ENCODE peak calls at places on chromosomes 2 and 18, in eight cellular contexts. F is tibial artery, I is glutamatergic neuron, A is fibroblast of lung, R is OCI-LY7, M is astrocyte of the spinal cord, X is RWPE1, Y is left lung. B is an unnamed sample.
A peak's percentile ranks its signal among the peaks of the same experiment; 100 is the strongest.

GRCh38 chr2:71690876-71691275 is 237.5 kb downstream of the DYSF start:
- DNase-seq in F (peak; percentile 47), I (no peak), A (no peak), R (no peak), M (no peak), X (no peak), Y (peak; percentile 26), B (no peak)

GRCh38 chr2:186503827-186504606 is 18.0 kb downstream of the ZC3H15 start:
- DNase-seq in F (no peak), I (no peak), A (peak; percentile 63), R (peak; percentile 39), M (peak; percentile 58), X (peak; percentile 26), Y (no peak), B (no peak)

GRCh38 chr2:67650292-67651133 is 253.4 kb downstream of the ETAA1 start:
- DNase-seq in F (peak; percentile 91), I (peak; percentile 50), A (peak; percentile 97), R (peak; percentile 4), M (peak; percentile 86), X (peak; percentile 74), Y (peak; percentile 71), B (peak; percentile 95)

GRCh38 chr18:52130621-52131020 is 209.4 kb upstream of the DCC start:
- DNase-seq in F (no peak), I (no peak), A (no peak), R (no peak), M (no peak), X (peak; percentile 30), Y (no peak), B (no peak)

GRCh38 chr2:143668236-143668635 is 539.0 kb downstream of the ARHGAP15 start:
- DNase-seq in F (no peak), I (no peak), A (no peak), R (no peak), M (no peak), X (no peak), Y (no peak), B (no peak)

GRCh38 chr2:109476908-109477441 is 136.8 kb downstream of the SEPTIN10 start:
- DNase-seq in F (no peak), I (no peak), A (no peak), R (no peak), M (no peak), X (no peak), Y (no peak), B (no peak)

GRCh38 chr2:150191349-150191748 is 296.1 kb downstream of the RND3 start:
- DNase-seq in F (no peak), I (no peak), A (peak; percentile 76), R (no peak), M (peak; percentile 80), X (peak; percentile 19), Y (no peak), B (no peak)

GRCh38 chr2:111122631-111123421 is 2.1 kb downstream of the BCL2L11 start:
- DNase-seq in F (peak; percentile 90), I (peak; percentile 75), A (peak; percentile 92), R (peak; percentile 34), M (peak; percentile 84), X (peak; percentile 60), Y (peak; percentile 93), B (peak; percentile 96)

GRCh38 chr2:15634846-15635490 is 43.3 kb downstream of the DDX1 start:
- DNase-seq in F (no peak), I (no peak), A (no peak), R (no peak), M (no peak), X (peak; percentile 23), Y (no peak), B (no peak)

GRCh38 chr2:236679906-236680305 is 110.3 kb downstream of the ACKR3 start:
- DNase-seq in F (no peak), I (no peak), A (peak; percentile 88), R (no peak), M (peak; percentile 71), X (peak; percentile 34), Y (no peak), B (no peak)

DNA sequence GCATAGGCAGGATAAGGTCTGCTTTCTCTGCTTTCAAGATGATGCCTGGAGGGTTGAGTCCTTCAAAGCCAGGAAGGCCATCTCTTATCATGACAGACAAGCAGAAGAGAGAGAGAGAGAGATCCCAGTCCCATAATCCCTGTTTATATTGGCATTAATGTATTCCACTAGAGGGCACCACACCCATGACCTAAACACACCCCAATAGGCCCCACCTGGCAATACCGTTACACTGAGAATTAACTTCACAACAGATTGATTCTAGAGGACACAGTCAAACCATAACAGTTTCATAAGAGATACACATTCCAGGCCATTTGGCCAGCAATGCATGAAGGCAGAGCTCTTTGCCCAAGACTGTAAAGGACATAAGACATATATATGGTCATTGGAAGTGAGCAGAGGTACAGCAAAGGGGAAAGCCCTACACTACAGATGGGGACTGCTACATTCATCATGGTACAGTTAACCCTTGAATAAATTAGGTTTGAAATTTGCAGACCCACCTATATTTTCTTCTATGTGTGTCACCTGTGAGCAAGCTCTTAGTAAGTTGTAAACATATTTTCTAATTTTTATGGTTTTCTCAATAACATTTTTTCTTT is 1516.1 kb downstream of the RPIA start:
- DNase-seq in F (no peak), I (no peak), A (no peak), R (peak; percentile 86), M (no peak), X (peak; percentile 59), Y (no peak), B (no peak)
- TF ChIP-seq CTCF in F (no peak), I (peak; percentile 21), A (no peak), R (peak; percentile 85), M (no peak), X (peak; percentile 11), Y (peak; percentile 26), B (no peak)

DNA sequence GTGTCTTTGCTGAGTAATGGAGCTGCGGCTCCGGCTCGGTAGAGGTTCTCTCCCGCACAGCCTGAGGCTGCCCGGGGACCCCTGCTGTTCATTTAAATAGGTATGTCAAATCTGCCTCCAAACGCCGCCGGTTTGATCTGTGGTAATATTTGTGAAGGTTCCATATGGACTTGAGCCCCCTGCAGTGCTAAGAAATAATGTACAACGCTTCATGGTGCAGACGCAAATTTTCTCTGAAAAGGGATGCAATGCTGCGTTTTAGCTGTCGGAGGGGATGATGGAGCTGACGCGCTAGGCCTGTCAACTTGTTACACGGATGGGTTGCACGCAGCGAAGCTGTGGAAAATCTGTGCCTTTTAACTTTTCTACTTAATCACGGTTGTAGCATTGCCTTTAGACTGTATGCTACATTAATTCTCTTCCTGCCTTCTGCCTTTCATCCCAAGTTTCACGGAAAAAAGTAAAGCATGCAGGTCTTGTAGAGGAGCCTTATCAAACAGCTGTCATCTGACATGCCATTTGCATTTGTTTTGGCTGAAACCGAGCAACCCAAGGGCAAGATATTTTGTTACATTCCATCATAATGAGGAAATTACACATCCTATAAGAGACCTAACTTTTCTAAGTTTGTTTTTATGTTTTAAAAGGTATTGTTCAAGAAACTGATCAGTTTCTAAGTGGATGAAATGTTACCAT is 43.3 kb downstream of the MRPS9 start:
- DNase-seq in F (no peak), I (peak; percentile 58), A (peak; percentile 8), R (no peak), M (peak; percentile 22), X (no peak), Y (no peak), B (no peak)
- TF ChIP-seq CTCF in F (no peak), I (no peak), A (no peak), R (peak; percentile 13), M (no peak), X (no peak), Y (no peak), B (no peak)

GRCh38 chr2:21118302-21118920 is 5.4 kb upstream of the TDRD15 start:
- DNase-seq in F (no peak), I (peak; percentile 45), A (peak; percentile 32), R (peak; percentile 57), M (peak; percentile 4), X (peak; percentile 20), Y (no peak), B (no peak)
- TF ChIP-seq CTCF in F (peak; percentile 61), I (peak; percentile 45), A (no peak), R (peak; percentile 85), M (peak; percentile 40), X (peak; percentile 40), Y (peak; percentile 45), B (no peak)

GRCh38 chr2:231568098-231568784 is 24.4 kb upstream of the TEX44 start:
- DNase-seq in F (no peak), I (no peak), A (no peak), R (no peak), M (no peak), X (no peak), Y (peak; percentile 33), B (no peak)

GRCh38 chr2:231567159-231567558 is 25.5 kb upstream of the TEX44 start:
- DNase-seq in F (no peak), I (no peak), A (no peak), R (no peak), M (no peak), X (no peak), Y (peak; percentile 1), B (no peak)

GRCh38 chr2:231565915-231566594 is 26.6 kb upstream of the TEX44 start:
- DNase-seq in F (no peak), I (no peak), A (no peak), R (no peak), M (no peak), X (no peak), Y (peak; percentile 31), B (no peak)

GRCh38 chr2:231568785-231569435 is 23.8 kb upstream of the TEX44 start:
- DNase-seq in F (no peak), I (no peak), A (no peak), R (no peak), M (no peak), X (no peak), Y (peak; percentile 17), B (no peak)

GRCh38 chr2:231563378-231563961 is 29.2 kb upstream of the TEX44 start:
- DNase-seq in F (no peak), I (peak; percentile 60), A (peak; percentile 61), R (peak; percentile 68), M (peak; percentile 44), X (peak; percentile 68), Y (peak; percentile 24), B (peak; percentile 35)
- TF ChIP-seq CTCF in F (peak; percentile 63), I (peak; percentile 53), A (peak; percentile 75), R (peak; percentile 76), M (peak; percentile 83), X (peak; percentile 60), Y (peak; percentile 67), B (no peak)

GRCh38 chr2:72803626-72804320 is 22.1 kb downstream of the EXOC6B start:
- DNase-seq in F (no peak), I (no peak), A (no peak), R (no peak), M (no peak), X (no peak), Y (no peak), B (no peak)
- TF ChIP-seq CTCF in F (no peak), I (no peak), A (no peak), R (no peak), M (no peak), X (no peak), Y (no peak), B (no peak)

DNA sequence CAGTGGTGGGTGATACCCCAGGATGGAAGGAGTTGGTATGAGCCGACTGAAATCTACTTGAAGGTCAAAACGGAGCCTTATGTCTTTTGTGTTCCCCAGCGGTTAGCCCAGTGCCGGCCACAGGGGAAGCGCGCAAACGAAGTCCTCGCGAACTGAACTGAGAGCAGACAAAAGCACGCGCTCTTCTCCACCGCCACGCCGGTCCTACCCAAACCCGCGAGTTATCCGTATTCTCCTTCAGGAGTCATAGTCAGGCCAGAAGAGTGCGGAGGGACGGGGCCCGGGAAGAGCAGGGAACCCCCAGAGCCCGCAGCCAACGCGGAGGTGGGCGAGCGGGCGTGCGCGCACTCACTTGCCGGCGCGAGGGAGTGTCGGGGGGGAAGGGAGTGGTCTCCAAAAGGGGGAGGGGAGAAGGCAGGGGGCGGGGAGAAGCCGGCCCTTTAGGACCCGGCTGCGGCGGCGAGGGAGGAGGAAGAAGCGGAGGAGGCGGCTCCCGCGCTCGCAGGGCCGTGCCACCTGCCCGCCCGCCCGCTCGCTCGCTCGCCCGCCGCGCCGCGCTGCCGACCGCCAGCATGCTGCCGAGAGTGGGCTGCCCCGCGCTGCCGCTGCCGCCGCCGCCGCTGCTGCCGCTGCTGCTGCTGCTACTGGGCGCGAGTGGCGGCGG is at the start of gene IGFBP2:
- DNase-seq in F (no peak), I (peak; percentile 85), A (peak; percentile 46), R (no peak), M (peak; percentile 60), X (no peak), Y (no peak), B (no peak)
- TF ChIP-seq CTCF in F (no peak), I (no peak), A (no peak), R (no peak), M (no peak), X (no peak), Y (no peak), B (no peak)